ENCODE peak calls at places on chromosomes 1 and 21, in nine cellular contexts. One of them, this sample, is unnamed.

GRCh38 chr1:165355977-165356811 is at the start of gene LMX1A:
- DNase-seq in esophagus squamous epithelium: no peak
- DNase-seq in HCT116: no peak
- DNase-seq in gastrocnemius medialis: peak; percentile 36
- DNase-seq in CD8-positive, alpha-beta T cell: no peak
- DNase-seq in adrenal gland: no peak
- DNase-seq in GM23248: peak; percentile 35
- DNase-seq in upper lobe of left lung: no peak
- DNase-seq in left ventricle myocardium inferior: no peak
- DNase-seq in this sample: peak; percentile 53

GRCh38 chr21:37551406-37552355 is 185.1 kb downstream of the DYRK1A start:
- DNase-seq in esophagus squamous epithelium: no peak
- DNase-seq in HCT116: no peak
- DNase-seq in gastrocnemius medialis: peak; percentile 95
- DNase-seq in CD8-positive, alpha-beta T cell: no peak
- DNase-seq in adrenal gland: no peak
- DNase-seq in GM23248: peak; percentile 26
- DNase-seq in upper lobe of left lung: peak; percentile 75
- DNase-seq in left ventricle myocardium inferior: no peak
- DNase-seq in this sample: peak; percentile 38

GRCh38 chr1:78237364-78237916 is 191.7 kb downstream of the GIPC2 start:
- DNase-seq in esophagus squamous epithelium: no peak
- DNase-seq in HCT116: no peak
- DNase-seq in gastrocnemius medialis: no peak
- DNase-seq in CD8-positive, alpha-beta T cell: no peak
- DNase-seq in adrenal gland: no peak
- DNase-seq in GM23248: no peak
- DNase-seq in upper lobe of left lung: peak; percentile 81
- DNase-seq in left ventricle myocardium inferior: no peak
- DNase-seq in this sample: peak; percentile 81

GRCh38 chr1:237383825-237384612 is 342.0 kb downstream of the RYR2 start:
- DNase-seq in esophagus squamous epithelium: no peak
- DNase-seq in HCT116: no peak
- DNase-seq in gastrocnemius medialis: no peak
- DNase-seq in CD8-positive, alpha-beta T cell: no peak
- DNase-seq in adrenal gland: no peak
- DNase-seq in GM23248: peak; percentile 42
- DNase-seq in upper lobe of left lung: no peak
- DNase-seq in left ventricle myocardium inferior: no peak
- DNase-seq in this sample: peak; percentile 35

GRCh38 chr1:60936052-60936619 is 146.2 kb upstream of the NFIA start:
- DNase-seq in esophagus squamous epithelium: no peak
- DNase-seq in HCT116: no peak
- DNase-seq in gastrocnemius medialis: no peak
- DNase-seq in CD8-positive, alpha-beta T cell: no peak
- DNase-seq in adrenal gland: no peak
- DNase-seq in GM23248: no peak
- DNase-seq in upper lobe of left lung: no peak
- DNase-seq in left ventricle myocardium inferior: no peak
- DNase-seq in this sample: no peak

GRCh38 chr1:38131024-38131585 is 84.5 kb upstream of the POU3F1 start:
- DNase-seq in esophagus squamous epithelium: no peak
- DNase-seq in HCT116: no peak
- DNase-seq in gastrocnemius medialis: no peak
- DNase-seq in CD8-positive, alpha-beta T cell: no peak
- DNase-seq in adrenal gland: no peak
- DNase-seq in GM23248: peak; percentile 69
- DNase-seq in upper lobe of left lung: no peak
- DNase-seq in left ventricle myocardium inferior: no peak
- DNase-seq in this sample: no peak

GRCh38 chr21:26366781-26367180 is 196.2 kb upstream of the APP start:
- DNase-seq in esophagus squamous epithelium: no peak
- DNase-seq in HCT116: no peak
- DNase-seq in gastrocnemius medialis: no peak
- DNase-seq in CD8-positive, alpha-beta T cell: no peak
- DNase-seq in adrenal gland: no peak
- DNase-seq in GM23248: peak; percentile 70
- DNase-seq in upper lobe of left lung: no peak
- DNase-seq in left ventricle myocardium inferior: no peak
- DNase-seq in this sample: no peak

GRCh38 chr1:193417945-193418744 is 231.7 kb upstream of the B3GALT2 start:
- DNase-seq in esophagus squamous epithelium: no peak
- DNase-seq in HCT116: no peak
- DNase-seq in gastrocnemius medialis: no peak
- DNase-seq in CD8-positive, alpha-beta T cell: no peak
- DNase-seq in adrenal gland: peak; percentile 16
- DNase-seq in GM23248: peak; percentile 54
- DNase-seq in upper lobe of left lung: no peak
- DNase-seq in left ventricle myocardium inferior: no peak
- DNase-seq in this sample: no peak

GRCh38 chr1:95229042-95229441 is 5.0 kb upstream of the RWDD3 start:
- DNase-seq in esophagus squamous epithelium: no peak
- DNase-seq in HCT116: no peak
- DNase-seq in gastrocnemius medialis: no peak
- DNase-seq in CD8-positive, alpha-beta T cell: no peak
- DNase-seq in adrenal gland: no peak
- DNase-seq in GM23248: no peak
- DNase-seq in upper lobe of left lung: no peak
- DNase-seq in left ventricle myocardium inferior: no peak
- DNase-seq in this sample: no peak

GRCh38 chr1:95230256-95230655 is 3.8 kb upstream of the RWDD3 start:
- DNase-seq in esophagus squamous epithelium: no peak
- DNase-seq in HCT116: no peak
- DNase-seq in gastrocnemius medialis: no peak
- DNase-seq in CD8-positive, alpha-beta T cell: no peak
- DNase-seq in adrenal gland: no peak
- DNase-seq in GM23248: no peak
- DNase-seq in upper lobe of left lung: no peak
- DNase-seq in left ventricle myocardium inferior: no peak
- DNase-seq in this sample: no peak

GRCh38 chr1:95230768-95231191 is 3.2 kb upstream of the RWDD3 start:
- DNase-seq in esophagus squamous epithelium: no peak
- DNase-seq in HCT116: no peak
- DNase-seq in gastrocnemius medialis: no peak
- DNase-seq in CD8-positive, alpha-beta T cell: no peak
- DNase-seq in adrenal gland: no peak
- DNase-seq in GM23248: no peak
- DNase-seq in upper lobe of left lung: peak; percentile 54
- DNase-seq in left ventricle myocardium inferior: peak; percentile 37
- DNase-seq in this sample: no peak

GRCh38 chr1:95229706-95230105 is 4.3 kb upstream of the RWDD3 start:
- DNase-seq in esophagus squamous epithelium: no peak
- DNase-seq in HCT116: no peak
- DNase-seq in gastrocnemius medialis: no peak
- DNase-seq in CD8-positive, alpha-beta T cell: no peak
- DNase-seq in adrenal gland: no peak
- DNase-seq in GM23248: no peak
- DNase-seq in upper lobe of left lung: no peak
- DNase-seq in left ventricle myocardium inferior: no peak
- DNase-seq in this sample: no peak

DNA sequence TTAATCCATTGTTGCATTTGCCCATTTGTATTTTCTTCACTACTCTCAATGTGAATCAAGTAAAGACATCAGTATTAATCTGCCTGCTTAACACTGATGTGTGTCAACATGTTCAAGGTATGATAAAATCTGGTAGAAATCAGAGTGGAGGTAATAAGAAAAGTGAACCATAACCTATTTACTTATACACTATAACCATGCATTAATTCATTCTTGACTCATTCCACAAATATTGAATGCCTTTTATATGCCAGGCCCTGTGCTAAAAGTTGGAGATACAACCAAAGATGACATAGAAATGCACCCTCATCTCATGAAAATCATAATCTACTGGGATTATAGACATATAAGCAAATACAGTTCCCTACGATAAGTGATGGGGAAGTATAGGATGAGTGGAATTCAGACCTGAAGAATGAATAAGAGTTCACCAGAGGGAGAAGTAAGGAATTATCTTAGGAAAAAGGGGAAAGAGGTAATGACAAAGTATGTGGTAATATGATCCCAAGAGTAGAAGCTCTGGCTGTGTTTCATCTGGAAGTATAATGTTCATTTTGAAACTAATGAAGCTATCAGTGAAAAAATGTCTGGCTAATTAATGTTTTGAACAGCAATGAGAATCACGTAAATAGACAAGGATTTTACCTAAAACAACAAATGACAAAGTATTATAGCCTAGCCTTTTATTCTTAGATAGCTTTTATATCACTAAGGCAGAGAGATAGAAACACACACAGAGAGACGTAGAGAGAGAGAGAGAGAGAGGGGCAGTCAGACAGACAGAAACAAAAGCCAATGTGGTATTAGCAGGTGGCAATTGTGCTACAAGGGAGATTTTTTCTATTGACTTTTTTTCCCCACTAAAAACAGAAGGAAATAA is 7.0 kb upstream of the RWDD3 start:
- DNase-seq in esophagus squamous epithelium: no peak
- DNase-seq in HCT116: no peak
- DNase-seq in gastrocnemius medialis: no peak
- DNase-seq in CD8-positive, alpha-beta T cell: no peak
- DNase-seq in adrenal gland: no peak
- DNase-seq in GM23248: no peak
- DNase-seq in upper lobe of left lung: no peak
- DNase-seq in left ventricle myocardium inferior: no peak
- DNase-seq in this sample: no peak
- H3K27ac ChIP-seq in esophagus squamous epithelium: no peak overlapping the region
- H3K27ac ChIP-seq in HCT116: no peak overlapping the region
- H3K27ac ChIP-seq in gastrocnemius medialis: no peak overlapping the region
- H3K27ac ChIP-seq in CD8-positive, alpha-beta T cell: no peak overlapping the region
- H3K27ac ChIP-seq in adrenal gland: no peak overlapping the region
- H3K27ac ChIP-seq in GM23248: no peak overlapping the region
- H3K27ac ChIP-seq in upper lobe of left lung: no peak overlapping the region
- H3K27ac ChIP-seq in left ventricle myocardium inferior: peak overlapping the region; percentile 81
- H3K27ac ChIP-seq in this sample: no peak overlapping the region

GRCh38 chr1:24735619-24736375 is 9.4 kb upstream of the CLIC4 start:
- DNase-seq in esophagus squamous epithelium: no peak
- DNase-seq in HCT116: no peak
- DNase-seq in gastrocnemius medialis: no peak
- DNase-seq in CD8-positive, alpha-beta T cell: no peak
- DNase-seq in adrenal gland: peak; percentile 53
- DNase-seq in GM23248: peak; percentile 58
- DNase-seq in upper lobe of left lung: no peak
- DNase-seq in left ventricle myocardium inferior: peak; percentile 64
- DNase-seq in this sample: no peak
- H3K27ac ChIP-seq in esophagus squamous epithelium: peak overlapping the region; percentile 74
- H3K27ac ChIP-seq in HCT116: no peak overlapping the region
- H3K27ac ChIP-seq in gastrocnemius medialis: peak overlapping the region; percentile 58
- H3K27ac ChIP-seq in CD8-positive, alpha-beta T cell: no peak overlapping the region
- H3K27ac ChIP-seq in adrenal gland: peak overlapping the region; percentile 3
- H3K27ac ChIP-seq in GM23248: peak overlapping the region; percentile 49
- H3K27ac ChIP-seq in upper lobe of left lung: peak overlapping the region; percentile 73
- H3K27ac ChIP-seq in left ventricle myocardium inferior: peak overlapping the region; percentile 93
- H3K27ac ChIP-seq in this sample: peak overlapping the region; percentile 23

GRCh38 chr1:54371038-54371935 is 34.9 kb downstream of the SSBP3 start:
- DNase-seq in esophagus squamous epithelium: no peak
- DNase-seq in HCT116: no peak
- DNase-seq in gastrocnemius medialis: no peak
- DNase-seq in CD8-positive, alpha-beta T cell: no peak
- DNase-seq in adrenal gland: peak; percentile 79
- DNase-seq in GM23248: no peak
- DNase-seq in upper lobe of left lung: no peak
- DNase-seq in left ventricle myocardium inferior: no peak
- DNase-seq in this sample: peak; percentile 80

GRCh38 chr1:54375331-54376084 is 30.7 kb downstream of the SSBP3 start:
- DNase-seq in esophagus squamous epithelium: no peak
- DNase-seq in HCT116: no peak
- DNase-seq in gastrocnemius medialis: no peak
- DNase-seq in CD8-positive, alpha-beta T cell: no peak
- DNase-seq in adrenal gland: peak; percentile 53
- DNase-seq in GM23248: no peak
- DNase-seq in upper lobe of left lung: no peak
- DNase-seq in left ventricle myocardium inferior: no peak
- DNase-seq in this sample: no peak

GRCh38 chr1:54371936-54372385 is 34.2 kb downstream of the SSBP3 start:
- DNase-seq in esophagus squamous epithelium: no peak
- DNase-seq in HCT116: no peak
- DNase-seq in gastrocnemius medialis: no peak
- DNase-seq in CD8-positive, alpha-beta T cell: no peak
- DNase-seq in adrenal gland: no peak
- DNase-seq in GM23248: no peak
- DNase-seq in upper lobe of left lung: no peak
- DNase-seq in left ventricle myocardium inferior: no peak
- DNase-seq in this sample: no peak

GRCh38 chr1:54374766-54375165 is 31.4 kb downstream of the SSBP3 start:
- DNase-seq in esophagus squamous epithelium: no peak
- DNase-seq in HCT116: no peak
- DNase-seq in gastrocnemius medialis: no peak
- DNase-seq in CD8-positive, alpha-beta T cell: no peak
- DNase-seq in adrenal gland: no peak
- DNase-seq in GM23248: no peak
- DNase-seq in upper lobe of left lung: no peak
- DNase-seq in left ventricle myocardium inferior: no peak
- DNase-seq in this sample: no peak

DNA sequence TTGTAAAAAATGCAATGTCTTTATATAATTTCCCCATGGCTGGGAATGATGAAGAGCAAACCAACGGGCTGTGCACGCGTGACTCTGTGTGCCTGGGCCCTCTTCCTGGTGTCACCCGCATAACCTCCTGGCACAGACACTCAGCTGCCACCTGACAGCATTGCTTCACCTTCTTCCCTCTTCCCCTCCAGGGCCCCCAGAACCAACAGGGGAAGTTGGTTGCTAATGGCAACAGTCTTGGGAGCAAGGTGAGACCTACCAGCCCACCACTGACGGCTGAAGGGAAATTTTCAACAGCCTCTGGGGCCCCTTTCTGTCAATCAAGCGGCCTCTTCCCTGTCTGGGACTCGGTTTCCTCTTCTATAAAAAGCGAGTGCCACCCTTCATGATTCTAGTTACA is 33.2 kb downstream of the SSBP3 start:
- DNase-seq in esophagus squamous epithelium: no peak
- DNase-seq in HCT116: no peak
- DNase-seq in gastrocnemius medialis: no peak
- DNase-seq in CD8-positive, alpha-beta T cell: no peak
- DNase-seq in adrenal gland: no peak
- DNase-seq in GM23248: no peak
- DNase-seq in upper lobe of left lung: no peak
- DNase-seq in left ventricle myocardium inferior: no peak
- DNase-seq in this sample: no peak
- H3K27ac ChIP-seq in esophagus squamous epithelium: no peak overlapping the region
- H3K27ac ChIP-seq in HCT116: no peak overlapping the region
- H3K27ac ChIP-seq in gastrocnemius medialis: no peak overlapping the region
- H3K27ac ChIP-seq in CD8-positive, alpha-beta T cell: peak overlapping the region; percentile 3
- H3K27ac ChIP-seq in adrenal gland: no peak overlapping the region
- H3K27ac ChIP-seq in GM23248: no peak overlapping the region
- H3K27ac ChIP-seq in upper lobe of left lung: no peak overlapping the region
- H3K27ac ChIP-seq in left ventricle myocardium inferior: no peak overlapping the region
- H3K27ac ChIP-seq in this sample: no peak overlapping the region

DNA sequence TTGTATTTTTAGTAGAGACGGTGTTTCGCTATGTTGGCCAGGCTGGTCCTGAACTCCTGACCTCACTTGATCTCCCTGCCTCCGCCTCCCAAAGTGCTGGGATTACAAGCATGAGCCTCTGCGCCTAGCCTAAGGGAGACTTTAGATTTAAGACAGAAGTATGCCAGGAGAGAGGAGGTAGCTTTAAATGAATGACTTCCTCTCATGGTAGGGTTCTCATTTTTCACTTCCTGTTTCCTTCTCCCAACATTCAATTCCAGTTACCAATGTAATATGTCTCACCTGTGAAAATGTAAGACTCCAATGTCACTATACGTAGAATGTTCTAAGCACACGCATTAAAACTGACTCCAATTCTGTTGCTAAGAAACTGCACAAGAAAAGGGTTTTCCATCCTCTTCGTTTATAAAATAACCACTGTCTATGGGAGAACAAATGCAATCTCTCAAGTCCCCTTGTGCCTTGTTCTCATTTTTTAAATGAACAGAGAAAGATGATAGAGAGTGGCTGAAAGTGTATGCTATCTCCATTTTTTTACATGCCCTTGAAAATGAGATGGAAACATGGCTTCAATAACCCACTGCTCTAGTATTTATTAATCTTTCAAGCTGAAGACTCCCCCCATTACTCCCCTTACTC is 140.0 kb downstream of the SLC45A1 start:
- DNase-seq in esophagus squamous epithelium: no peak
- DNase-seq in HCT116: no peak
- DNase-seq in gastrocnemius medialis: no peak
- DNase-seq in CD8-positive, alpha-beta T cell: no peak
- DNase-seq in adrenal gland: no peak
- DNase-seq in GM23248: no peak
- DNase-seq in upper lobe of left lung: no peak
- DNase-seq in left ventricle myocardium inferior: no peak
- DNase-seq in this sample: no peak
- H3K27ac ChIP-seq in esophagus squamous epithelium: no peak overlapping the region
- H3K27ac ChIP-seq in HCT116: no peak overlapping the region
- H3K27ac ChIP-seq in gastrocnemius medialis: no peak overlapping the region
- H3K27ac ChIP-seq in CD8-positive, alpha-beta T cell: no peak overlapping the region
- H3K27ac ChIP-seq in adrenal gland: no peak overlapping the region
- H3K27ac ChIP-seq in GM23248: no peak overlapping the region
- H3K27ac ChIP-seq in upper lobe of left lung: peak overlapping the region; percentile 1
- H3K27ac ChIP-seq in left ventricle myocardium inferior: no peak overlapping the region
- H3K27ac ChIP-seq in this sample: no peak overlapping the region